ENCODE peak calls at places on chromosomes 2 and 18, in eight cellular contexts. M is upper lobe of left lung, E is Panc1, I is HCT116, H is sigmoid colon, A is breast epithelium, Z is GM23338, J is stomach. F is an unnamed sample.

GRCh38 chr2:148253716-148254115 is 232.8 kb downstream of the MBD5 start:
- DNase-seq in M (no peak), E (no peak), I (peak; percentile 6), H (no peak), A (no peak), Z (peak; percentile 33), J (no peak), F (no peak)

GRCh38 chr2:236867441-236868260 is 218.0 kb upstream of the COPS8 start:
- DNase-seq in M (no peak), E (no peak), I (no peak), H (peak; percentile 35), A (no peak), Z (no peak), J (no peak), F (peak; percentile 52)

GRCh38 chr2:95057535-95058453 is 32.3 kb downstream of the MAL start:
- DNase-seq in M (peak; percentile 12), E (no peak), I (no peak), H (peak; percentile 75), A (no peak), Z (no peak), J (peak; percentile 24), F (no peak)

GRCh38 chr18:77068890-77069312 is 63.7 kb downstream of the MBP start:
- DNase-seq in M (no peak), E (no peak), I (no peak), H (no peak), A (no peak), Z (no peak), J (no peak), F (no peak)

GRCh38 chr2:181063696-181064095 is 83.3 kb downstream of the UBE2E3 start:
- DNase-seq in M (no peak), E (no peak), I (no peak), H (no peak), A (no peak), Z (no peak), J (no peak), F (no peak)

GRCh38 chr2:218400167-218400929 is 680 bp downstream of the CTDSP1 start:
- DNase-seq in M (peak; percentile 42), E (no peak), I (no peak), H (peak; percentile 79), A (no peak), Z (peak; percentile 64), J (no peak), F (no peak)

GRCh38 chr18:73594749-73595148 is 552.9 kb downstream of the FBXO15 start:
- DNase-seq in M (no peak), E (no peak), I (no peak), H (no peak), A (no peak), Z (no peak), J (no peak), F (no peak)

GRCh38 chr18:48200631-48201336 is 208.4 kb downstream of the ZBTB7C start:
- DNase-seq in M (no peak), E (no peak), I (peak; percentile 7), H (no peak), A (peak; percentile 12), Z (no peak), J (no peak), F (no peak)

GRCh38 chr2:17878222-17879136 is at the start of gene KCNS3:
- DNase-seq in M (peak; percentile 66), E (no peak), I (no peak), H (peak; percentile 67), A (peak; percentile 17), Z (peak; percentile 69), J (peak; percentile 60), F (no peak)

DNA sequence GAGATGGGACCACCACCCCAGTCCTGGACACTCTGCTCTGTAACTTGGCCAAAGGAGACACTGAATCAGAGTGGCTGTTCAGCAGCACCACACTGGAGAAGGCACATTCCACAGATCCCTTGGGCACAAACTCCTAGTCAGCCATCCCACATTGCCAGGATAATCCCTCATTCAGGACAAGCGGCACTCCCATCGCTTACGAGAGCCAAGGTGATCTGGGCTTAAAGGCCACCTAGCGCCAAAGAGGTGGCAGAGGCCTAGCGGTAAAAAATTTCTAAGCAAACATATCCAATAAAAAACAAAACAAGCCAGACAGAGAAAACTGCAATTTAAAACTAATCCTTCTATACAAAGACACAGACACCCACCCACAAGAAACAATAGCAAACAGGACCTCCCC is 62.2 kb downstream of the EPB41L3 start:
- DNase-seq in M (no peak), E (no peak), I (no peak), H (no peak), A (no peak), Z (no peak), J (no peak), F (no peak)
- TF ChIP-seq CTCF in M (no peak), E (no peak), I (no peak), H (no peak), A (no peak), Z (no peak), J (no peak), F (no peak)

DNA sequence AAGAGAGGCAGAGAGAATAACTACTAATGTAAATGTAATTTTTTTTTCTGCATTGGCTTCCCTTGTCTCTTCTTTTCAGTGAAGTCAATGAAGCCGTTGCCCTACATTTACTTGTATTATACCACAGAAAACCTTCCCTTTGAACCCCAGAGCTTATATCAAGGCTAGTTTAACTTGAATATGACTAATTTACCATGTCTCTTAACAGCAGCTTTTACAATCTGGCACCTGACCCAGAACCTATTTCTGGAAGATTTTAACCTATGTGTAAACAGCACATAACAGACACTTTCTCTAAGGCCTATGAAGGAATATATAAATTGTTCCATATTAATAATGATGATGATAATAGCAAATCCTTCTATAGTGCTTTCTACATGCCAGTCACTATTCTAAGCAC is 580.5 kb upstream of the NXPH2 start:
- DNase-seq in M (no peak), E (no peak), I (no peak), H (no peak), A (no peak), Z (no peak), J (no peak), F (no peak)
- TF ChIP-seq POLR2AphosphoS5 in M (no peak), E (no peak), I (no peak), H (no peak), A (no peak), Z (no peak), J (no peak), F (no peak)

DNA sequence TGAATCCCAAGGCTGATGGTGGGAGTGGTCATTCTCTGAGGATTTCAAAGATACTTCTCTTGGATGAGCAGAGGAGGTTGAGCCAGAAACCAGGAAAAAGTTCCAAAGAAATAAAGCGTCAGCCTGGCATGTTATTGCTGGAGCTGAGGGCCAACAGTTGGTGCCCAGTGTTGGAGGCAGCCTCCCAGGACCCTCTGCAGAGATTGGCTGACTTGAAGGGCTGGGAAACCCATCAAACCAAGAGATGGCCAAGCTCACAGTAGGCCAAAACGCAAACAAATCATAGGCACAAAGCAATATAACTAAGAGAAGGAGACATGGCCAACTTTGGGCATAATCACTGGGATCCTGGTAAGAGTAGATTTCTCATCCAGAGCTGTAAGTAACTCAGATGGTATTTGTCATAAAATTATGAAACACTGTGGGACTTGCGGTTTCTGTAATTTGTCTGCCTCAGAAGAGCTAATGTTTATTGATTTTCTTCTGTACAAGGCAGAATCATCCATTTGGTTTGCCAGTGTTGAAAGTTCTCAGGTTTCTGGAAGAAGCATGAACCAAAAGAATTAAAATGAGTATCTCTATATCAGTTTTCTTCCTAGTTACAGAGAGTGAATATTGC is 108.3 kb downstream of the ATL2 start:
- DNase-seq in M (no peak), E (no peak), I (no peak), H (no peak), A (no peak), Z (no peak), J (no peak), F (no peak)
- TF ChIP-seq CTCF in M (no peak), E (no peak), I (no peak), H (no peak), A (no peak), Z (no peak), J (no peak), F (no peak)

GRCh38 chr2:233486778-233487552 is 79.6 kb downstream of the USP40 start:
- DNase-seq in M (no peak), E (peak; percentile 5), I (no peak), H (no peak), A (no peak), Z (no peak), J (no peak), F (no peak)
- TF ChIP-seq POLR2AphosphoS5 in M (no peak), E (peak; percentile 44), I (no peak), H (no peak), A (no peak), Z (no peak), J (no peak), F (no peak)

DNA sequence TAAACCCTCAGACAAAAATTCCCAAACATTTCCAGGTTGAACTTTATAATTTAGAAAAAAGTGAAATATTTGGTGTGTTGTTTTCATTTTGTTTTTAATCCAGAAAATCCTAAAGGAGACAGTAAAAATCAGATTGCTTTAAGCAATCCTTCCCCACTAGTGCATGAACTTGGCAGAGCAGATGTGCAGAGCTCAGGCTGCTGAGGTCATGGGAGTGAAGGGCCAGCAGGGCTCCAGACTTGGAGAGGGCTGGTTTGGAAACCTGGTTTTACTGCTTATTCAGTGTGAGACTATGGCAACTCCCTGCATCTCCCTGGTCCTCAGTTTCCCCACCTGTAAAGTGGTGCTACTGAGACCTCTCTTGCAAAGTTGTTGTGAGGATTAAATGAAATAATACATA is 66.7 kb upstream of the TEX51 start:
- DNase-seq in M (no peak), E (no peak), I (no peak), H (peak; percentile 22), A (no peak), Z (no peak), J (no peak), F (no peak)
- TF ChIP-seq CTCF in M (no peak), E (no peak), I (no peak), H (no peak), A (no peak), Z (no peak), J (no peak), F (no peak)

GRCh38 chr2:119545754-119546445 is 1.7 kb downstream of the CFAP221 start:
- DNase-seq in M (no peak), E (no peak), I (no peak), H (no peak), A (no peak), Z (no peak), J (no peak), F (no peak)

GRCh38 chr2:119546446-119546765 is 2.2 kb downstream of the CFAP221 start:
- DNase-seq in M (no peak), E (no peak), I (no peak), H (no peak), A (no peak), Z (no peak), J (no peak), F (no peak)

GRCh38 chr2:119544075-119545031 is at the start of gene CFAP221:
- DNase-seq in M (peak; percentile 83), E (peak; percentile 13), I (peak; percentile 71), H (no peak), A (peak; percentile 28), Z (peak; percentile 88), J (peak; percentile 84), F (no peak)

GRCh38 chr2:119548516-119549120 is 4.4 kb downstream of the CFAP221 start:
- DNase-seq in M (no peak), E (no peak), I (no peak), H (no peak), A (no peak), Z (no peak), J (no peak), F (no peak)

DNA sequence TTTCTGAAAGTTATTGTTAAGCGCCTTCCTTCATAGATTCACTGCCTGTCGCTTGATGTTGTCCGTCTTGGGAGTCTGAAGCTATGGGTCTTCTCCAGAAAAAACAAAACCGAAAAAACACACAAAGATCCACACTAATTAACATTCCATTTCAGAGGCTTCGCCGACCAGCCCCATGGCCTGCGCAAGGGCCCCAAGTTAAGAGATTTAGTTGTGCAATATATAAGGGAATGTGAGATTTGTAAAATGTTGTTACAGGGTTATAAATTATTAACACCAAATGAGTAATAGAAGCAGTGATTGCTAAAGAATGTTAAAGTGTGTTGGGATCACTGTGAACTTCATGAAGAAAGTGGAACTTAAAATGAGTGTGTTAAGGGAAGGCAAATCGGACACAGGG is 827 bp downstream of the CFAP221 start:
- DNase-seq in M (no peak), E (no peak), I (no peak), H (no peak), A (no peak), Z (no peak), J (no peak), F (no peak)
- TF ChIP-seq POLR2AphosphoS5 in M (no peak), E (no peak), I (no peak), H (no peak), A (no peak), Z (no peak), J (no peak), F (no peak)

F was measured in vagina.